ENCODE peak calls at places on chromosomes 6 and 20, in six cellular contexts. V, J, W, Q, M and D are unnamed samples. For H3K4me1, the result is how much of the 10 kb centered on the place peaks cover.

GRCh38 chr6:304833-305370 is 12.6 kb downstream of the DUSP22 start:
- DNase-seq in W (no peak), V (no peak), M (peak), Q (no peak), J (no peak), D (no peak)

GRCh38 chr6:31246051-31246495 is 25.8 kb downstream of the HLA-C start:
- DNase-seq in M (no peak), J (peak), W (no peak), Q (peak), V (no peak), D (no peak)

GRCh38 chr6:90369024-90369519 is 72.4 kb upstream of the BACH2 start:
- DNase-seq in M (no peak), Q (peak), V (peak), W (peak), J (peak), D (peak)

GRCh38 chr20:3716195-3716834 is 3.9 kb upstream of the SIGLEC1 start:
- DNase-seq in M (no peak), V (no peak), W (peak), J (no peak), Q (peak), D (peak)

GRCh38 chr6:149476789-149477455 is 7.9 kb downstream of the ZC3H12D start:
- DNase-seq in J (peak), V (no peak), Q (no peak), W (no peak), M (no peak), D (no peak)

GRCh38 chr20:17128206-17128605 is 98.6 kb upstream of the PCSK2 start:
- DNase-seq in W (no peak), M (no peak), V (no peak), Q (no peak), J (no peak), D (no peak)

GRCh38 chr6:53358440-53359087 is 9.8 kb upstream of the ELOVL5 start:
- DNase-seq in V (no peak), Q (no peak), J (peak), W (no peak), M (no peak), D (no peak)

GRCh38 chr6:121925024-121925423 is 474.4 kb upstream of the HSF2 start:
- DNase-seq in M (no peak), V (no peak), Q (no peak), W (no peak), J (no peak), D (no peak)

GRCh38 chr6:15608406-15608805 is 54.4 kb downstream of the DTNBP1 start:
- DNase-seq in M (no peak), J (no peak), Q (peak), V (no peak), W (no peak), D (peak)

GRCh38 chr6:56887086-56887485 is 67.8 kb upstream of the BEND6 start:
- DNase-seq in V (no peak), M (no peak), J (no peak), Q (no peak), W (no peak), D (no peak)

GRCh38 chr6:72328775-72329174 is 293.1 kb upstream of the KCNQ5 start:
- DNase-seq in V (no peak), J (no peak), M (no peak), W (no peak), Q (no peak), D (no peak)

GRCh38 chr6:37816599-37817375 is 2.7 kb upstream of the ZFAND3 start:
- DNase-seq in W (no peak), Q (no peak), M (no peak), J (no peak), V (no peak), D (no peak)

GRCh38 chr20:8082999-8083398 is 49.1 kb upstream of the PLCB1 start:
- DNase-seq in V (no peak), J (no peak), Q (peak), M (no peak), W (no peak), D (no peak)

GRCh38 chr6:143396497-143397228 is 53.8 kb downstream of the ADAT2 start:
- DNase-seq in V (no peak), M (no peak), J (no peak), W (no peak), Q (no peak), D (no peak)

GRCh38 chr6:43444601-43445000 is 10.7 kb downstream of the DLK2 start:
- DNase-seq in V (no peak), Q (no peak), W (no peak), J (no peak), M (no peak), D (no peak)

GRCh38 chr20:62607366-62608217 is 34.7 kb upstream of the SLCO4A1 start:
- DNase-seq in M (no peak), V (no peak), W (no peak), J (no peak), Q (no peak), D (no peak)

GRCh38 chr6:150767585-150768164 is 97.8 kb upstream of the MTHFD1L start:
- DNase-seq in M (no peak), J (no peak), Q (no peak), V (no peak), W (no peak), D (no peak)

GRCh38 chr20:11235058-11235457 is 561.3 kb upstream of the JAG1 start:
- DNase-seq in Q (peak), M (no peak), V (no peak), W (no peak), J (no peak), D (no peak)

GRCh38 chr20:31538327-31538726 is 24.1 kb downstream of the HM13 start:
- DNase-seq in M (no peak), Q (no peak), V (no peak), W (no peak), J (no peak), D (no peak)

GRCh38 chr20:3082306-3082951 is 2.1 kb downstream of the AVP start:
- DNase-seq in W (no peak), Q (no peak), M (peak), J (no peak), V (no peak), D (peak)

GRCh38 chr6:1201547-1202200 is 110.2 kb upstream of the FOXQ1 start:
- DNase-seq in V (no peak), W (no peak), M (no peak), J (no peak), Q (no peak), D (no peak)

GRCh38 chr20:41524980-41525613 is 93.1 kb downstream of the CHD6 start:
- DNase-seq in Q (peak), V (peak), J (peak), W (no peak), M (no peak), D (peak)

GRCh38 chr20:3846378-3846739 is 275 bp upstream of the MAVS start:
- DNase-seq in Q (no peak), M (no peak), V (no peak), W (no peak), J (no peak), D (no peak)

GRCh38 chr20:49729780-49730179 is 16.1 kb upstream of the B4GALT5 start:
- DNase-seq in W (no peak), M (no peak), Q (no peak), V (no peak), J (no peak), D (no peak)

GRCh38 chr6:73152998-73153757 is 72.1 kb downstream of the KHDC1L start:
- DNase-seq in V (no peak), W (no peak), Q (peak), J (no peak), M (no peak), D (no peak)

GRCh38 chr20:706366-706885 is 30.8 kb upstream of the SCRT2 start:
- DNase-seq in W (no peak), V (no peak), J (no peak), M (no peak), Q (no peak), D (no peak)

GRCh38 chr6:453152-453551 is 61.6 kb downstream of the IRF4 start:
- DNase-seq in M (peak), V (peak), Q (peak), J (peak), W (no peak), D (no peak)

GRCh38 chr20:62766716-62767115 is 29.6 kb upstream of the MRGBP start:
- DNase-seq in J (no peak), M (no peak), W (no peak), V (no peak), Q (no peak), D (no peak)

GRCh38 chr20:17854307-17854903 is 114.2 kb downstream of the SNX5 start:
- DNase-seq in M (no peak), Q (peak), W (peak), J (peak), V (peak), D (peak)

DNA sequence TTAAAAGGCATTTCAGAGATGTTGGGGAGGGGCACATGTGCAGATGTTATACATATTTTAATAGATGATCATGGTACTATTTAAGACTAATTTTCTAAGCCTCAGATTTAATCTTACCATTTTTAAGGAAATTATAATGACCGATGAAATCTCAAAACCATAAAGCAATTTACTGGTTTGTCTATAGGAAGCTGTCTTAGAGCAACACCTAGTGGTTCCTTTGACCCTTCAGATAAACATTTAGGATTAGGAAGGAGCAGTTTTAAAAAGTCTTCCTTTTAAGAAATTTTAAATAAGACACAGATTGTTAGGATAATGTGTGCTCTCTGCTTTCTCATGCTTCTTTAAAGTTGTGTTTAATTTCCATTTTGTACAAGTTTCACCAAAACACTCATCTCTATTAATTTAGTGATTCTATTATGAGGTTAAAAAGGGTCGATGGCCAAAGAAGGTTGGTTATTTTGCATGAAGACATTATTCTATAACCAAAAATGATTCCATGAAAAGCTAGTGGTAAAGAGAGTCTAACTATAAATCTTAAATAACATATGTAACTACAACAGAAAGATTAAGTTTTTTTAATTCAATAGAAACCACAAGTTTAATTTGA is 376.4 kb downstream of the HACE1 start:
- DNase-seq in V (no peak), M (no peak), W (no peak), J (no peak), Q (peak), D (no peak)
- TF ChIP-seq CTCF in V (peak), M (peak), W (peak), J (no peak), Q (no peak), D (peak)

DNA sequence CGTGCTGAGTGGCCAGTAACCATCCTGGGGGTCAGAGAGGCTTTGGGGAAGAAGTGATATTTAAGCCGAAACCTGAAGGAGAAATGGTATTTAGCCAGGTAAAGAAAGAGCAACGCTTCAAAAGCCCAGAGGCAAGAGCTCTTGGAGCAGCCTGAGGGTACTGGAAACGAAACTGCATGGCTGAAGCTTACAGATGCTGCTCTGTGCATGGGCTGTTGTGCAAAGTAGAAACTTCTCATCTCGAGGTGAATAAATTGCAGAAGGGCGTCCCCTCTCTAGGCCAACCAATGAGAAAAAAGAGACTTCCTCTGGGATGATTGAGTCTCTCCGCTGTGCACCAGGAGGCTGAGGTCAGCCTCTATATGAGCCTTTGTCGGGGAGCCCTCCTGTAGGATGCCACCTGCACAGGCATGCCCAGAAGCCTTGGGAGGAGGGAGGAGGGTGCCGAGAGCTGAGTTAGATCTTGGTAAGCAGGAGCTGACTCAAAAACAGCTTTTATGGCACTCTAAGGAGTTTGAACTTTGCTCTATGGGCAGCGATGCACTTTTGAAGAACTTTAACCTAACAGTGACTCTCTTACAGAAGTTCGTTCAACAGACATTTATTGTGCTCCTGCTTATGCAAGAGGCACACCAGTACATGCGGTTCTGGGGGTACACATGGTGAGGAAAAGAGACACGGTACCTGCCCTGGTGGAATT is 61.6 kb upstream of the EDN1 start:
- DNase-seq in W (no peak), J (peak), Q (no peak), M (no peak), V (no peak), D (no peak)
- H3K4me1 ChIP-seq in W (under half), J (under half), Q (under half), M (under half), V (under half), D (under half)

GRCh38 chr20:59204201-59204894 is 40.7 kb downstream of the ZNF831 start:
- DNase-seq in Q (no peak), M (peak), J (no peak), W (no peak), V (no peak), D (no peak)

GRCh38 chr20:59207235-59207634 is 43.6 kb downstream of the ZNF831 start:
- DNase-seq in V (no peak), J (no peak), W (no peak), Q (no peak), M (no peak), D (no peak)

GRCh38 chr20:59205044-59205443 is 41.4 kb downstream of the ZNF831 start:
- DNase-seq in W (no peak), M (no peak), Q (no peak), V (no peak), J (no peak), D (no peak)

GRCh38 chr20:59210186-59210585 is 46.6 kb downstream of the ZNF831 start:
- DNase-seq in W (no peak), V (no peak), J (no peak), M (no peak), Q (no peak), D (no peak)

GRCh38 chr20:59207742-59208357 is 44.2 kb downstream of the ZNF831 start:
- DNase-seq in M (no peak), J (peak), W (peak), V (peak), Q (peak), D (peak)
- TF ChIP-seq CTCF in M (peak), J (peak), W (peak), V (peak), Q (peak), D (peak)

GRCh38 chr20:44600301-44600700 is 17.9 kb downstream of the PKIG start:
- DNase-seq in W (no peak), Q (no peak), J (peak), V (no peak), M (no peak), D (no peak)
- H3K4me1 ChIP-seq in W (under half), Q (under half), J (under half), V (half or more), M (half or more), D (under half)

DNA sequence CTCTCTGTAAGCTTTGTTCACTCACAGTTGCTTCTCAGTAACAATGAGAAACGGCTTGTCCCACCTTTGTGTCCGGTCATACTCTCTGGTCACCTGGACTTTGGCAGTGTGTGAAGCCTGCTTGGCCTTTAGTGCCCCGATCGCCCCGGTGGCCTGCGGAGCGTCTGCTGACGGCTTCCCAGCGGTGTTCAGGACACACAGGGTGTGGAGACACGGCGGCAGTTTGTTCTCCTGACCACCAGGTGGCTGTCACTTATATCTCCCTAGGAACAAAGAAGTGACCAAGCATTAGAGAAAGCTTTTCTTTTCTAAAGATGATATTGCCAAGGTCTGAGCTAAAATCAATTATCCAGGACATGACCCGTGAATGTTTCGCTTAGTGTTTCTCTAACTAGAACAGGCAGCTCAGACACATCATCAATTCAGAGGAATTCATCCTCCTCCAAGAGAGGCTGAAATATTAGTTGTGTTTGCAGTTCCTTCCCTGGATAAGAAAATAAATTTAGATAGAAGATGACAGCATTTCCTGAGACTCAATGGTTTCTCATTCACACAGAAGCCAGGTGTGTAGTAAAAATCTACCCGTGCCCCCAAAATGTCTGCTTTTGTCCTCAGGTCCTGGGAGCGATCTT is 167.4 kb upstream of the THBS2 start:
- DNase-seq in V (no peak), Q (peak), J (peak), W (peak), M (no peak), D (peak)
- TF ChIP-seq CTCF in V (no peak), Q (peak), J (peak), W (peak), M (peak), D (peak)

GRCh38 chr6:99425647-99426453 is 742 bp upstream of the PNISR start:
- DNase-seq in M (no peak), Q (peak), V (peak), W (peak), J (peak), D (peak)
- H3K4me1 ChIP-seq in M (under half), Q (under half), V (half or more), W (under half), J (under half), D (half or more)

GRCh38 chr6:154806804-154807203 is 73.6 kb downstream of the SCAF8 start:
- DNase-seq in W (no peak), Q (no peak), M (no peak), J (no peak), V (no peak), D (no peak)
- TF ChIP-seq CTCF in W (no peak), Q (no peak), M (no peak), J (no peak), V (no peak), D (no peak)

DNA sequence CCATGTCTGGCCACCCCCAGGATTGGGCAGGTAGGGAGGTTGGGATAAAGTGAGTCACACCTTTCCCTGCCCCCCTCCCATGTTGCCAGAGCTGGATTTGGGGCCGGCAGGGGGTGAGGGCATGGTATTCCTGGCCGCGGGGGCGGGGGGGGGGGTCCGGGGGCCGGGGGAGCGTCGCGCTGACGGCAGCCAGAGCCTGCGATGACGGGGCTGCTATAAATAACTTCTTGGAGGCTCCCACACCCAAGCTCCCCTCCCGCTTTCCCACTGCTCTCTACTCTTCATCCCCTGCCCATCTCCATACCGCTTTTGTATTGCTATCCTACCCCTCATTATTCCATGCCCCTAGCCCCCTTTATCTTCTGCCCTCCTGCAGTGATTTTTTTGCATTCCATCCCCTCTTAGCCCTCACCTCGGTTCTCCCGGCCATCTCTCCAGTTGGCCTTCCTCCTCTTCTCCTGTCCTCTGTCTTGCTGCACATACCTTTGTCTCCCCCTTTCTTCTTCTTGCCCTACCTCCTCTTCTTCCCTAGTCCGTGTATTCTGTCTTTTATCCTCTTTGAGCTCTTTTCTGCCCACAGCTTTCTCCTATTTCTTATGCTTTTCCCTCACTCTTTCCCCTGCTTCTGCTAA is 13.8 kb downstream of the SYNGAP1 start:
- DNase-seq in M (no peak), Q (peak), W (no peak), V (no peak), J (no peak), D (no peak)
- H3K4me1 ChIP-seq in M (under half), Q (under half), W (under half), V (half or more), J (under half), D (under half)

GRCh38 chr6:155429321-155429893 is 26.2 kb downstream of the NOX3 start:
- DNase-seq in M (no peak), Q (no peak), J (no peak), V (no peak), W (no peak), D (no peak)

GRCh38 chr6:155420492-155420891 is 35.1 kb downstream of the NOX3 start:
- DNase-seq in J (no peak), V (no peak), Q (no peak), W (no peak), M (no peak), D (no peak)

GRCh38 chr6:155424201-155424600 is 31.4 kb downstream of the NOX3 start:
- DNase-seq in W (no peak), V (no peak), Q (no peak), J (no peak), M (no peak), D (no peak)

GRCh38 chr6:155432293-155432692 is 23.3 kb downstream of the NOX3 start:
- DNase-seq in V (no peak), Q (no peak), M (no peak), W (no peak), J (no peak), D (no peak)

GRCh38 chr6:155426408-155426945 is 29.2 kb downstream of the NOX3 start:
- DNase-seq in W (no peak), J (no peak), Q (no peak), M (no peak), V (no peak), D (no peak)
- TF ChIP-seq CTCF in W (no peak), J (no peak), Q (no peak), M (no peak), V (no peak), D (no peak)

GRCh38 chr6:138245751-138246150 is 27.5 kb upstream of the PBOV1 start:
- DNase-seq in M (no peak), Q (no peak), J (no peak), V (no peak), W (no peak), D (no peak)
- H3K4me1 ChIP-seq in M (under half), Q (under half), J (under half), V (under half), W (under half), D (under half)